ENCODE peak calls at places on chromosomes 16 and 17, in ten cellular contexts. W is RPMI7951; Q is activated CD8-positive, alpha-beta memory T cell treated with anti-CD3 and anti-CD28 coated beads for 48 hours; N is activated naive CD4-positive, alpha-beta T cell treated with anti-CD3 and anti-CD28 coated beads, Interleukin-2, amount 10 ng/mL, durations not matched to agents 7 days and 5 days; D is RWPE1; X is dermis blood vessel endothelial cell; E is T-helper 22 cell; K is T-helper 1 cell; P is smooth muscle cell of the brain vasculature; T is SK-N-SH. F is an unnamed sample.
A peak's percentile ranks its signal among the peaks of the same experiment; 100 is the strongest.

GRCh38 chr17:58083491-58084316 is 485 bp downstream of the DYNLL2 start:
- DNase-seq in W (peak; percentile 69), Q (peak; percentile 42), N (peak; percentile 78), D (peak; percentile 49), X (peak; percentile 54), E (peak; percentile 62), K (peak; percentile 53), P (no peak), T (peak; percentile 91), F (peak; percentile 74)

GRCh38 chr17:5364156-5364555 is 55.3 kb downstream of the NUP88 start:
- DNase-seq in W (no peak), Q (no peak), N (no peak), D (peak; percentile 43), X (no peak), E (no peak), K (no peak), P (no peak), T (no peak), F (no peak)

GRCh38 chr16:16025214-16025968 is 76.0 kb downstream of the ABCC1 start:
- DNase-seq in W (peak; percentile 95), Q (peak; percentile 28), N (peak; percentile 36), D (no peak), X (peak; percentile 80), E (peak; percentile 40), K (no peak), P (peak; percentile 94), T (no peak), F (no peak)

GRCh38 chr16:17313085-17313611 is 157.6 kb downstream of the XYLT1 start:
- DNase-seq in W (peak; percentile 27), Q (no peak), N (no peak), D (no peak), X (no peak), E (no peak), K (no peak), P (no peak), T (peak; percentile 76), F (peak; percentile 59)

GRCh38 chr16:80792031-80792430 is 12.4 kb downstream of the CDYL2 start:
- DNase-seq in W (no peak), Q (no peak), N (no peak), D (no peak), X (peak; percentile 59), E (no peak), K (no peak), P (no peak), T (no peak), F (no peak)

GRCh38 chr17:45780921-45781320 is 3.2 kb upstream of the CRHR1 start:
- DNase-seq in W (no peak), Q (no peak), N (no peak), D (no peak), X (no peak), E (no peak), K (no peak), P (no peak), T (no peak), F (no peak)

GRCh38 chr17:50465171-50465570 is 3.5 kb downstream of the CHAD start:
- DNase-seq in W (no peak), Q (no peak), N (peak; percentile 12), D (no peak), X (no peak), E (no peak), K (no peak), P (no peak), T (no peak), F (no peak)

GRCh38 chr16:50386819-50387218 is 18.0 kb upstream of the BRD7 start:
- DNase-seq in W (peak; percentile 20), Q (no peak), N (no peak), D (no peak), X (no peak), E (no peak), K (no peak), P (no peak), T (peak; percentile 61), F (no peak)

GRCh38 chr16:8370374-8371015 is 219.8 kb downstream of the TMEM114 start:
- DNase-seq in W (peak; percentile 83), Q (no peak), N (no peak), D (peak; percentile 30), X (no peak), E (no peak), K (no peak), P (no peak), T (no peak), F (peak; percentile 22)

GRCh38 chr16:21685034-21685455 is 21.3 kb downstream of the OTOA start:
- DNase-seq in W (no peak), Q (no peak), N (no peak), D (no peak), X (peak; percentile 9), E (no peak), K (no peak), P (no peak), T (no peak), F (peak; percentile 36)

GRCh38 chr17:74417178-74418045 is 14.5 kb upstream of the GPRC5C start:
- DNase-seq in W (peak; percentile 90), Q (no peak), N (no peak), D (peak; percentile 79), X (no peak), E (no peak), K (no peak), P (no peak), T (no peak), F (peak; percentile 71)

GRCh38 chr17:40833882-40834281 is 11.5 kb upstream of the KRT10 start:
- DNase-seq in W (no peak), Q (no peak), N (no peak), D (no peak), X (no peak), E (no peak), K (no peak), P (no peak), T (no peak), F (no peak)

GRCh38 chr17:76974721-76975120 is 106.5 kb downstream of the MGAT5B start:
- DNase-seq in W (no peak), Q (no peak), N (no peak), D (no peak), X (no peak), E (no peak), K (no peak), P (no peak), T (no peak), F (no peak)

GRCh38 chr16:49620158-49620867 is 235.6 kb downstream of the ZNF423 start:
- DNase-seq in W (peak; percentile 83), Q (no peak), N (no peak), D (peak; percentile 47), X (peak; percentile 68), E (no peak), K (no peak), P (no peak), T (peak; percentile 88), F (peak; percentile 86)

GRCh38 chr16:84986102-84986501 is 25.2 kb downstream of the ZDHHC7 start:
- DNase-seq in W (no peak), Q (no peak), N (no peak), D (no peak), X (no peak), E (no peak), K (no peak), P (no peak), T (no peak), F (no peak)

GRCh38 chr16:85072947-85073346 is 39.3 kb downstream of the CIBAR2 start:
- DNase-seq in W (no peak), Q (no peak), N (no peak), D (no peak), X (no peak), E (no peak), K (no peak), P (no peak), T (no peak), F (no peak)

GRCh38 chr16:64933890-64934289 is 188.0 kb downstream of the CDH11 start:
- DNase-seq in W (peak; percentile 19), Q (no peak), N (no peak), D (no peak), X (no peak), E (no peak), K (no peak), P (no peak), T (no peak), F (no peak)

GRCh38 chr16:16138034-16138635 is 85.2 kb downstream of the ABCC6 start:
- DNase-seq in W (no peak), Q (no peak), N (no peak), D (no peak), X (no peak), E (no peak), K (no peak), P (no peak), T (no peak), F (no peak)

GRCh38 chr17:55641559-55642160 is 81.0 kb downstream of the TMEM100 start:
- DNase-seq in W (peak; percentile 59), Q (no peak), N (peak; percentile 55), D (no peak), X (peak; percentile 81), E (no peak), K (peak; percentile 15), P (no peak), T (peak; percentile 49), F (peak; percentile 74)

GRCh38 chr17:80778716-80779115 is 212.9 kb upstream of the CHMP6 start:
- DNase-seq in W (no peak), Q (no peak), N (no peak), D (no peak), X (no peak), E (no peak), K (no peak), P (no peak), T (no peak), F (no peak)

GRCh38 chr16:54812229-54812628 is 118.4 kb upstream of the IRX5 start:
- DNase-seq in W (peak; percentile 33), Q (no peak), N (no peak), D (no peak), X (no peak), E (no peak), K (no peak), P (no peak), T (no peak), F (peak; percentile 35)

GRCh38 chr17:39014795-39015545 is 47.8 kb upstream of the FBXO47 start:
- DNase-seq in W (no peak), Q (no peak), N (no peak), D (no peak), X (no peak), E (no peak), K (no peak), P (no peak), T (no peak), F (peak; percentile 93)

GRCh38 chr17:3667366-3668278 is 756 bp downstream of the TAX1BP3 start:
- DNase-seq in W (peak; percentile 90), Q (no peak), N (peak; percentile 53), D (peak; percentile 89), X (peak; percentile 94), E (peak; percentile 13), K (no peak), P (peak; percentile 69), T (peak; percentile 85), F (peak; percentile 49)

GRCh38 chr16:75304521-75305363 is 53.3 kb upstream of the BCAR1 start:
- DNase-seq in W (peak; percentile 97), Q (no peak), N (no peak), D (peak; percentile 76), X (peak; percentile 55), E (no peak), K (no peak), P (no peak), T (no peak), F (no peak)

GRCh38 chr17:50943575-50943933 is 77.4 kb upstream of the TOB1 start:
- DNase-seq in W (no peak), Q (no peak), N (peak; percentile 33), D (no peak), X (no peak), E (no peak), K (no peak), P (no peak), T (peak; percentile 78), F (no peak)

GRCh38 chr17:16453493-16453851 is 38.1 kb downstream of the TRPV2 start:
- DNase-seq in W (no peak), Q (no peak), N (no peak), D (no peak), X (no peak), E (no peak), K (no peak), P (no peak), T (no peak), F (no peak)

GRCh38 chr17:72466199-72466598 is 345.4 kb downstream of the SOX9 start:
- DNase-seq in W (peak; percentile 80), Q (no peak), N (no peak), D (peak; percentile 87), X (no peak), E (no peak), K (no peak), P (no peak), T (no peak), F (no peak)

GRCh38 chr17:78400581-78401240 is 22.3 kb downstream of the PGS1 start:
- DNase-seq in W (peak; percentile 71), Q (no peak), N (no peak), D (peak; percentile 59), X (no peak), E (no peak), K (no peak), P (no peak), T (no peak), F (no peak)